ENCODE peak calls at places on chromosomes 11 and 22, in eight cellular contexts. One of them, this sample, is unnamed.

GRCh38 chr11:2220173-2220771 is 48.7 kb upstream of the TH start:
- DNase-seq in sigmoid colon: no peak
- DNase-seq in HCT116: no peak
- DNase-seq in prostate gland: no peak
- DNase-seq in HepG2: no peak
- DNase-seq in stomach: no peak
- DNase-seq in K562: no peak
- DNase-seq in GM23338: no peak
- DNase-seq in this sample: no peak

GRCh38 chr11:35102267-35102666 is 36.7 kb upstream of the CD44 start:
- DNase-seq in GM23338: no peak
- DNase-seq in HepG2: no peak
- DNase-seq in prostate gland: no peak
- DNase-seq in K562: no peak
- DNase-seq in stomach: no peak
- DNase-seq in HCT116: no peak
- DNase-seq in sigmoid colon: no peak
- DNase-seq in this sample: no peak

GRCh38 chr11:118592616-118593367 is 14.6 kb upstream of the PHLDB1 start:
- DNase-seq in stomach: peak; percentile 1
- DNase-seq in HCT116: no peak
- DNase-seq in sigmoid colon: no peak
- DNase-seq in K562: no peak
- DNase-seq in HepG2: no peak
- DNase-seq in GM23338: no peak
- DNase-seq in prostate gland: no peak
- DNase-seq in this sample: no peak

GRCh38 chr11:95121687-95122086 is 32.0 kb downstream of the ENDOD1 start:
- DNase-seq in HCT116: no peak
- DNase-seq in HepG2: peak; percentile 9
- DNase-seq in sigmoid colon: no peak
- DNase-seq in K562: no peak
- DNase-seq in GM23338: no peak
- DNase-seq in prostate gland: no peak
- DNase-seq in stomach: no peak
- DNase-seq in this sample: no peak

GRCh38 chr11:134939046-134939445 is 527.0 kb upstream of the B3GAT1 start:
- DNase-seq in K562: no peak
- DNase-seq in GM23338: no peak
- DNase-seq in prostate gland: no peak
- DNase-seq in stomach: no peak
- DNase-seq in sigmoid colon: no peak
- DNase-seq in HepG2: no peak
- DNase-seq in HCT116: no peak
- DNase-seq in this sample: no peak

GRCh38 chr11:67504023-67504949 is 877 bp downstream of the PITPNM1 start:
- DNase-seq in HCT116: no peak
- DNase-seq in K562: peak; percentile 82
- DNase-seq in stomach: no peak
- DNase-seq in prostate gland: no peak
- DNase-seq in HepG2: no peak
- DNase-seq in sigmoid colon: no peak
- DNase-seq in GM23338: peak; percentile 42
- DNase-seq in this sample: no peak

GRCh38 chr22:25362215-25362882 is 142.9 kb downstream of the CRYBB2 start:
- DNase-seq in K562: peak; percentile 74
- DNase-seq in HepG2: peak; percentile 35
- DNase-seq in prostate gland: peak; percentile 45
- DNase-seq in sigmoid colon: peak; percentile 77
- DNase-seq in HCT116: peak; percentile 21
- DNase-seq in GM23338: peak; percentile 97
- DNase-seq in stomach: peak; percentile 71
- DNase-seq in this sample: peak; percentile 20

GRCh38 chr11:109914038-109914437 is 179.2 kb upstream of the ZC3H12C start:
- DNase-seq in HepG2: no peak
- DNase-seq in sigmoid colon: no peak
- DNase-seq in K562: no peak
- DNase-seq in GM23338: peak; percentile 44
- DNase-seq in prostate gland: no peak
- DNase-seq in stomach: no peak
- DNase-seq in HCT116: peak; percentile 15
- DNase-seq in this sample: no peak

GRCh38 chr11:71454470-71455113 is 1.6 kb downstream of the NADSYN1 start:
- DNase-seq in stomach: no peak
- DNase-seq in HepG2: no peak
- DNase-seq in sigmoid colon: peak; percentile 46
- DNase-seq in HCT116: no peak
- DNase-seq in K562: no peak
- DNase-seq in GM23338: no peak
- DNase-seq in prostate gland: no peak
- DNase-seq in this sample: no peak

GRCh38 chr11:133934599-133935550 is 21.9 kb downstream of the IGSF9B start:
- DNase-seq in K562: peak; percentile 28
- DNase-seq in HCT116: peak; percentile 91
- DNase-seq in HepG2: peak; percentile 38
- DNase-seq in sigmoid colon: no peak
- DNase-seq in GM23338: no peak
- DNase-seq in prostate gland: no peak
- DNase-seq in stomach: no peak
- DNase-seq in this sample: no peak

GRCh38 chr11:91104237-91104636 is 881.4 kb upstream of the CHORDC1 start:
- DNase-seq in prostate gland: no peak
- DNase-seq in HepG2: no peak
- DNase-seq in K562: no peak
- DNase-seq in GM23338: no peak
- DNase-seq in HCT116: no peak
- DNase-seq in sigmoid colon: no peak
- DNase-seq in stomach: no peak
- DNase-seq in this sample: no peak

GRCh38 chr22:39984750-39985149 is 10.0 kb upstream of the FAM83F start:
- DNase-seq in K562: no peak
- DNase-seq in prostate gland: no peak
- DNase-seq in sigmoid colon: no peak
- DNase-seq in GM23338: no peak
- DNase-seq in HCT116: no peak
- DNase-seq in HepG2: no peak
- DNase-seq in stomach: no peak
- DNase-seq in this sample: no peak

GRCh38 chr11:68014157-68014965 is 4.2 kb downstream of the ALDH3B1 start:
- DNase-seq in prostate gland: no peak
- DNase-seq in stomach: peak; percentile 79
- DNase-seq in K562: no peak
- DNase-seq in sigmoid colon: peak; percentile 86
- DNase-seq in GM23338: no peak
- DNase-seq in HepG2: no peak
- DNase-seq in HCT116: peak; percentile 64
- DNase-seq in this sample: peak; percentile 69

GRCh38 chr11:99316761-99317475 is 296.2 kb downstream of the CNTN5 start:
- DNase-seq in HCT116: no peak
- DNase-seq in K562: no peak
- DNase-seq in GM23338: no peak
- DNase-seq in prostate gland: no peak
- DNase-seq in stomach: no peak
- DNase-seq in sigmoid colon: no peak
- DNase-seq in HepG2: no peak
- DNase-seq in this sample: no peak

GRCh38 chr11:60923326-60923725 is 934 bp upstream of the TMEM132A start:
- DNase-seq in HepG2: no peak
- DNase-seq in sigmoid colon: no peak
- DNase-seq in prostate gland: no peak
- DNase-seq in GM23338: no peak
- DNase-seq in stomach: no peak
- DNase-seq in K562: no peak
- DNase-seq in HCT116: no peak
- DNase-seq in this sample: no peak

GRCh38 chr11:90757851-90758494 is 535.1 kb upstream of the CHORDC1 start:
- DNase-seq in HepG2: no peak
- DNase-seq in K562: no peak
- DNase-seq in sigmoid colon: no peak
- DNase-seq in GM23338: no peak
- DNase-seq in stomach: no peak
- DNase-seq in HCT116: no peak
- DNase-seq in prostate gland: no peak
- DNase-seq in this sample: no peak

GRCh38 chr22:44448271-44448780 is 49.7 kb downstream of the RTL6 start:
- DNase-seq in GM23338: no peak
- DNase-seq in sigmoid colon: peak; percentile 91
- DNase-seq in HepG2: no peak
- DNase-seq in prostate gland: peak; percentile 11
- DNase-seq in HCT116: no peak
- DNase-seq in K562: no peak
- DNase-seq in stomach: peak; percentile 72
- DNase-seq in this sample: peak; percentile 24

GRCh38 chr22:20239063-20239950 is 28.8 kb downstream of the RTN4R start:
- DNase-seq in HCT116: no peak
- DNase-seq in sigmoid colon: no peak
- DNase-seq in stomach: no peak
- DNase-seq in prostate gland: no peak
- DNase-seq in HepG2: no peak
- DNase-seq in GM23338: no peak
- DNase-seq in K562: peak; percentile 88
- DNase-seq in this sample: no peak

GRCh38 chr11:57779275-57779674 is 17.7 kb downstream of the CTNND1 start:
- DNase-seq in HCT116: no peak
- DNase-seq in K562: no peak
- DNase-seq in HepG2: peak; percentile 86
- DNase-seq in prostate gland: peak; percentile 74
- DNase-seq in sigmoid colon: no peak
- DNase-seq in GM23338: peak; percentile 84
- DNase-seq in stomach: peak; percentile 56
- DNase-seq in this sample: no peak

GRCh38 chr11:132501356-132501755 is 1030.9 kb downstream of the OPCML start:
- DNase-seq in sigmoid colon: no peak
- DNase-seq in GM23338: no peak
- DNase-seq in HCT116: no peak
- DNase-seq in K562: no peak
- DNase-seq in prostate gland: no peak
- DNase-seq in HepG2: no peak
- DNase-seq in stomach: no peak
- DNase-seq in this sample: no peak

GRCh38 chr22:43967069-43967468 is 11.8 kb downstream of the SAMM50 start:
- DNase-seq in GM23338: no peak
- DNase-seq in sigmoid colon: no peak
- DNase-seq in HepG2: no peak
- DNase-seq in HCT116: no peak
- DNase-seq in K562: no peak
- DNase-seq in prostate gland: no peak
- DNase-seq in stomach: no peak
- DNase-seq in this sample: no peak

GRCh38 chr22:37498289-37498909 is 12.2 kb upstream of the MFNG start:
- DNase-seq in K562: peak; percentile 80
- DNase-seq in HCT116: no peak
- DNase-seq in HepG2: peak; percentile 50
- DNase-seq in GM23338: peak; percentile 92
- DNase-seq in stomach: peak; percentile 71
- DNase-seq in sigmoid colon: no peak
- DNase-seq in prostate gland: no peak
- DNase-seq in this sample: no peak

GRCh38 chr11:68927280-68928107 is 23.8 kb downstream of the IGHMBP2 start:
- DNase-seq in HepG2: no peak
- DNase-seq in sigmoid colon: no peak
- DNase-seq in prostate gland: peak; percentile 31
- DNase-seq in K562: no peak
- DNase-seq in stomach: peak; percentile 43
- DNase-seq in HCT116: no peak
- DNase-seq in GM23338: no peak
- DNase-seq in this sample: no peak

DNA sequence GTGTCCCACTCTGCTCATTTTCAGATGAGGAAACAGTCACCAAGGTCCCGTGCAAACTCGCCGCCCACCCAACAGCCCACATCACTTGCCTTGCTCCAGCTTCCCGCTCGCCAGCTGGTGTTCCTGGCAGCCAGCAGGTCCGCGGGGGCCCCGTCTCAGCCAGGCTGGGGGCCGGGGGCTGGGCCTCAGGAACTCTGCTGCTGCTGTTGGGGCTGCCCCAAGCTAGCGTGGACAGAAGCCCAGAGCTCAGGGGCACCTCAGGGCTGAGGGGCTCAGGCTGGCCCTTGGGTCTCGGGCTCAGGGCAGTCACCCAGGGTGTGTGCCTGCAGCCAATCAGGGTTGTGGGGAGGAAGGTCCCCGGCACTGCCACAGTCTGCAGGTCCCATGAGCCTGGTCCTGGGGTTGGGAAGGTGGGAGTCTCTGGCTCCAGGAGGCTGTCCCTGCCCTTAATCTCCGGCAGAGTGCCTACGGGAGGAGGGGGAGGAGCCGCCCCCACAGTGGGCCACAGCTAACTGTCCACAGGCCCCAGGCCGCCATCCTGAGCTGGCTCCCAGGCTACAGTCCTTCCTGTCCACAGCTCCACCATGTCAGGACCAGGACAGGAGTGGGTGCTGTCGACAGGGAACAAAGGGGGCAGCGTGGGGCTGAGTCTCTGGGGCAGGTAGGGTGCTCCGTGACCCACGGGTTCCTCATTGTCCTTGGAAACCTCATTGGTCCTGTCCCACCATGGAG is 65.2 kb downstream of the ARFGAP3 start:
- DNase-seq in prostate gland: no peak
- DNase-seq in stomach: no peak
- DNase-seq in HepG2: no peak
- DNase-seq in sigmoid colon: peak; percentile 77
- DNase-seq in HCT116: no peak
- DNase-seq in K562: no peak
- DNase-seq in GM23338: no peak
- DNase-seq in this sample: no peak
- TF ChIP-seq POLR2AphosphoS5 in prostate gland: no peak
- TF ChIP-seq POLR2AphosphoS5 in stomach: no peak
- TF ChIP-seq POLR2AphosphoS5 in HepG2: no peak
- TF ChIP-seq POLR2AphosphoS5 in sigmoid colon: no peak
- TF ChIP-seq POLR2AphosphoS5 in HCT116: no peak
- TF ChIP-seq POLR2AphosphoS5 in K562: no peak
- TF ChIP-seq POLR2AphosphoS5 in GM23338: no peak
- TF ChIP-seq POLR2AphosphoS5 in this sample: no peak

GRCh38 chr11:506950-507726 is at the start of gene RNH1:
- DNase-seq in GM23338: peak; percentile 93
- DNase-seq in prostate gland: peak; percentile 99
- DNase-seq in sigmoid colon: peak; percentile 99
- DNase-seq in HepG2: peak; percentile 70
- DNase-seq in K562: peak; percentile 98
- DNase-seq in stomach: peak; percentile 99
- DNase-seq in HCT116: peak; percentile 77
- DNase-seq in this sample: peak; percentile 46
- TF ChIP-seq POLR2AphosphoS5 in GM23338: peak; percentile 64
- TF ChIP-seq POLR2AphosphoS5 in prostate gland: no peak
- TF ChIP-seq POLR2AphosphoS5 in sigmoid colon: peak; percentile 91
- TF ChIP-seq POLR2AphosphoS5 in HepG2: no peak
- TF ChIP-seq POLR2AphosphoS5 in K562: peak; percentile 46
- TF ChIP-seq POLR2AphosphoS5 in stomach: no peak
- TF ChIP-seq POLR2AphosphoS5 in HCT116: no peak
- TF ChIP-seq POLR2AphosphoS5 in this sample: peak; percentile 93

GRCh38 chr22:50216161-50216683 is 15.4 kb downstream of the SELENOO start:
- DNase-seq in K562: no peak
- DNase-seq in GM23338: no peak
- DNase-seq in HCT116: no peak
- DNase-seq in sigmoid colon: peak; percentile 62
- DNase-seq in stomach: no peak
- DNase-seq in HepG2: no peak
- DNase-seq in prostate gland: no peak
- DNase-seq in this sample: no peak
- TF ChIP-seq POLR2AphosphoS5 in K562: no peak
- TF ChIP-seq POLR2AphosphoS5 in GM23338: no peak
- TF ChIP-seq POLR2AphosphoS5 in HCT116: no peak
- TF ChIP-seq POLR2AphosphoS5 in sigmoid colon: no peak
- TF ChIP-seq POLR2AphosphoS5 in stomach: no peak
- TF ChIP-seq POLR2AphosphoS5 in HepG2: no peak
- TF ChIP-seq POLR2AphosphoS5 in prostate gland: no peak
- TF ChIP-seq POLR2AphosphoS5 in this sample: no peak

GRCh38 chr11:62574363-62575057 is 819 bp upstream of the EEF1G start:
- DNase-seq in sigmoid colon: no peak
- DNase-seq in HepG2: no peak
- DNase-seq in prostate gland: no peak
- DNase-seq in K562: peak; percentile 52
- DNase-seq in GM23338: peak; percentile 50
- DNase-seq in stomach: peak; percentile 40
- DNase-seq in HCT116: no peak
- DNase-seq in this sample: no peak
- TF ChIP-seq POLR2AphosphoS5 in sigmoid colon: peak; percentile 55
- TF ChIP-seq POLR2AphosphoS5 in HepG2: no peak
- TF ChIP-seq POLR2AphosphoS5 in prostate gland: no peak
- TF ChIP-seq POLR2AphosphoS5 in K562: no peak
- TF ChIP-seq POLR2AphosphoS5 in GM23338: peak; percentile 8
- TF ChIP-seq POLR2AphosphoS5 in stomach: no peak
- TF ChIP-seq POLR2AphosphoS5 in HCT116: no peak
- TF ChIP-seq POLR2AphosphoS5 in this sample: no peak